ENCODE peak calls at places on chromosomes 11 and 22, in seven cellular contexts. R is NCI-H345; O is posterior cingulate gyrus; X is HTR-8/SVneo; C is WERI-Rb-1; T is NCI-H460; H is stimulated activated CD8-positive, alpha-beta memory T cell treated with anti-CD3 and anti-CD28 coated beads, Interleukin-4, amount 100 ng/mL, for 24 hours. V is an unnamed sample.
A peak's percentile ranks its signal among the peaks of the same experiment; 100 is the strongest.

GRCh38 chr11:85318573-85318972 is 308.6 kb downstream of the DLG2 start:
- DNase-seq in R (no peak), H (no peak), O (no peak), C (no peak), T (no peak), X (no peak), V (no peak)

GRCh38 chr11:121661796-121662508 is 209.2 kb upstream of the SORL1-AS1 start:
- DNase-seq in R (no peak), O (no peak), C (no peak), T (no peak), X (no peak), H (no peak), V (peak; percentile 15)

GRCh38 chr11:4543561-4543960 is 1.4 kb upstream of the OR52M1 start:
- DNase-seq in T (no peak), C (no peak), O (no peak), X (no peak), H (no peak), R (no peak), V (peak; percentile 41)

GRCh38 chr11:126338346-126339055 is 17.0 kb upstream of the ST3GAL4 start:
- DNase-seq in C (peak; percentile 70), X (no peak), O (no peak), R (no peak), H (no peak), T (no peak), V (no peak)

GRCh38 chr11:46119352-46120216 is 1.7 kb downstream of the PHF21A start:
- DNase-seq in R (peak; percentile 43), X (peak; percentile 28), H (peak; percentile 30), C (peak; percentile 25), O (peak; percentile 25), T (no peak), V (peak; percentile 37)

GRCh38 chr22:30202531-30203006 is 44.0 kb downstream of the LIF start:
- DNase-seq in O (no peak), H (no peak), C (peak; percentile 41), X (no peak), T (no peak), R (no peak), V (no peak)

GRCh38 chr11:34454308-34455032 is 15.7 kb downstream of the CAT start:
- DNase-seq in X (no peak), O (no peak), C (no peak), R (no peak), T (no peak), H (no peak), V (no peak)

GRCh38 chr11:32962016-32962415 is 53.7 kb upstream of the DEPDC7 start:
- DNase-seq in X (no peak), C (no peak), T (no peak), O (no peak), H (no peak), R (no peak), V (no peak)

GRCh38 chr11:112343368-112344039 is 82.8 kb upstream of the PLET1 start:
- DNase-seq in O (no peak), R (peak; percentile 43), T (peak; percentile 51), X (no peak), C (no peak), H (no peak), V (no peak)

GRCh38 chr22:35116817-35117216 is 50.9 kb downstream of the ISX start:
- DNase-seq in C (no peak), R (no peak), X (no peak), T (no peak), O (no peak), H (no peak), V (no peak)

GRCh38 chr11:105911454-105911853 is 110.6 kb downstream of the MSANTD4 start:
- DNase-seq in H (no peak), R (no peak), C (no peak), T (no peak), O (no peak), X (no peak), V (no peak)

GRCh38 chr22:42872821-42873220 is 15.7 kb upstream of the ARFGAP3 start:
- DNase-seq in T (no peak), C (no peak), H (no peak), R (no peak), X (no peak), O (no peak), V (no peak)

GRCh38 chr11:135074397-135074998 is 662.5 kb upstream of the B3GAT1 start:
- DNase-seq in H (no peak), X (no peak), R (peak; percentile 34), O (no peak), T (no peak), C (peak; percentile 43), V (no peak)

GRCh38 chr11:47848636-47849155 is 546 bp upstream of the NUP160 start:
- DNase-seq in C (no peak), X (no peak), R (no peak), O (no peak), T (no peak), H (no peak), V (no peak)

GRCh38 chr11:13947379-13947778 is 15.1 kb upstream of the SPON1 start:
- DNase-seq in T (no peak), X (no peak), H (no peak), C (no peak), R (no peak), O (no peak), V (no peak)

GRCh38 chr11:58900479-58901420 is 38.5 kb upstream of the GLYATL1 start:
- DNase-seq in H (no peak), C (peak; percentile 61), O (peak; percentile 66), T (peak; percentile 49), X (peak; percentile 32), R (no peak), V (peak; percentile 85)

GRCh38 chr11:71446942-71447688 is 1.1 kb downstream of the DHCR7 start:
- DNase-seq in H (no peak), X (peak; percentile 41), T (no peak), C (no peak), O (no peak), R (peak; percentile 24), V (peak; percentile 74)

GRCh38 chr22:47369020-47369419 is 606.6 kb downstream of the TBC1D22A start:
- DNase-seq in C (peak; percentile 2), R (no peak), X (no peak), H (no peak), O (no peak), T (no peak), V (no peak)

GRCh38 chr11:19715373-19715772 is 2.7 kb downstream of the NAV2 start:
- DNase-seq in H (no peak), X (peak; percentile 57), R (no peak), O (no peak), T (no peak), C (no peak), V (no peak)

GRCh38 chr22:23277583-23278295 is 97.4 kb downstream of the BCR start:
- DNase-seq in X (no peak), R (no peak), T (no peak), H (no peak), O (no peak), C (no peak), V (no peak)

GRCh38 chr11:432501-433100 is 9.2 kb downstream of the ANO9 start:
- DNase-seq in H (no peak), C (no peak), T (no peak), O (no peak), X (no peak), R (no peak), V (no peak)

GRCh38 chr11:76236092-76237026 is 30.1 kb upstream of the WNT11 start:
- DNase-seq in T (peak; percentile 42), R (peak; percentile 77), X (peak; percentile 74), C (peak; percentile 68), H (peak; percentile 28), O (peak; percentile 54), V (peak; percentile 32)

GRCh38 chr11:96197221-96197620 is 145.8 kb downstream of the MAML2 start:
- DNase-seq in X (no peak), H (no peak), T (no peak), C (no peak), O (no peak), R (no peak), V (no peak)

GRCh38 chr11:7871056-7871455 is 60.0 kb downstream of the OR10A6 start:
- DNase-seq in C (no peak), T (no peak), H (no peak), O (no peak), X (no peak), R (no peak), V (peak; percentile 86)

GRCh38 chr22:49934144-49934890 is 15.9 kb downstream of the CRELD2 start:
- DNase-seq in H (no peak), T (no peak), X (no peak), C (peak; percentile 91), O (no peak), R (no peak), V (no peak)

GRCh38 chr22:32396255-32396654 is 15.8 kb downstream of the RTCB start:
- DNase-seq in C (no peak), R (no peak), X (no peak), T (no peak), H (no peak), O (no peak), V (no peak)

V was measured in foreskin keratinocyte.